ENCODE peak calls at places on chromosomes 5 and 9, in eight cellular contexts. One of them, this sample, is unnamed.

GRCh38 chr5:140926903-140927573 is 939 bp downstream of the PCDHAC1 start:
- DNase-seq in GM23248: peak; percentile 37
- DNase-seq in hepatocyte: peak; percentile 64
- DNase-seq in GM12878: no peak
- DNase-seq in OCI-LY7: no peak
- DNase-seq in H9: peak; percentile 61
- DNase-seq in mammary epithelial cell: no peak
- DNase-seq in MM.1S: no peak
- DNase-seq in this sample: peak; percentile 8

GRCh38 chr9:2241461-2241874 is 226.3 kb downstream of the SMARCA2 start:
- DNase-seq in GM23248: peak; percentile 61
- DNase-seq in hepatocyte: peak; percentile 72
- DNase-seq in GM12878: no peak
- DNase-seq in OCI-LY7: peak; percentile 20
- DNase-seq in H9: peak; percentile 92
- DNase-seq in mammary epithelial cell: no peak
- DNase-seq in MM.1S: peak; percentile 23
- DNase-seq in this sample: peak; percentile 93

GRCh38 chr5:73327908-73328455 is 120.6 kb downstream of the FOXD1 start:
- DNase-seq in GM23248: peak; percentile 73
- DNase-seq in hepatocyte: no peak
- DNase-seq in GM12878: no peak
- DNase-seq in OCI-LY7: no peak
- DNase-seq in H9: no peak
- DNase-seq in mammary epithelial cell: peak; percentile 55
- DNase-seq in MM.1S: no peak
- DNase-seq in this sample: no peak

GRCh38 chr5:1211701-1212100 is 10.3 kb downstream of the SLC6A19 start:
- DNase-seq in GM23248: no peak
- DNase-seq in hepatocyte: no peak
- DNase-seq in GM12878: no peak
- DNase-seq in OCI-LY7: no peak
- DNase-seq in H9: no peak
- DNase-seq in mammary epithelial cell: no peak
- DNase-seq in MM.1S: no peak
- DNase-seq in this sample: no peak

GRCh38 chr9:33221568-33221884 is 18.4 kb upstream of the SPINK4 start:
- DNase-seq in GM23248: no peak
- DNase-seq in hepatocyte: no peak
- DNase-seq in GM12878: no peak
- DNase-seq in OCI-LY7: no peak
- DNase-seq in H9: no peak
- DNase-seq in mammary epithelial cell: no peak
- DNase-seq in MM.1S: no peak
- DNase-seq in this sample: no peak

GRCh38 chr5:77232959-77233358 is 22.5 kb downstream of the PDE8B start:
- DNase-seq in GM23248: peak; percentile 17
- DNase-seq in hepatocyte: no peak
- DNase-seq in GM12878: no peak
- DNase-seq in OCI-LY7: no peak
- DNase-seq in H9: no peak
- DNase-seq in mammary epithelial cell: no peak
- DNase-seq in MM.1S: no peak
- DNase-seq in this sample: no peak

GRCh38 chr5:1406681-1407640 is 38.3 kb downstream of the SLC6A3 start:
- DNase-seq in GM23248: no peak
- DNase-seq in hepatocyte: no peak
- DNase-seq in GM12878: no peak
- DNase-seq in OCI-LY7: no peak
- DNase-seq in H9: no peak
- DNase-seq in mammary epithelial cell: no peak
- DNase-seq in MM.1S: no peak
- DNase-seq in this sample: no peak

GRCh38 chr5:120088831-120089230 is 375.3 kb upstream of the PRR16 start:
- DNase-seq in GM23248: no peak
- DNase-seq in hepatocyte: no peak
- DNase-seq in GM12878: no peak
- DNase-seq in OCI-LY7: no peak
- DNase-seq in H9: no peak
- DNase-seq in mammary epithelial cell: no peak
- DNase-seq in MM.1S: no peak
- DNase-seq in this sample: no peak

GRCh38 chr5:89988998-89989690 is 420.4 kb downstream of the CETN3 start:
- DNase-seq in GM23248: peak; percentile 47
- DNase-seq in hepatocyte: no peak
- DNase-seq in GM12878: no peak
- DNase-seq in OCI-LY7: no peak
- DNase-seq in H9: no peak
- DNase-seq in mammary epithelial cell: no peak
- DNase-seq in MM.1S: no peak
- DNase-seq in this sample: peak; percentile 15

GRCh38 chr5:35789732-35790461 is 66.8 kb upstream of the IL7R start:
- DNase-seq in GM23248: peak; percentile 73
- DNase-seq in hepatocyte: no peak
- DNase-seq in GM12878: no peak
- DNase-seq in OCI-LY7: no peak
- DNase-seq in H9: no peak
- DNase-seq in mammary epithelial cell: no peak
- DNase-seq in MM.1S: no peak
- DNase-seq in this sample: no peak

GRCh38 chr5:122463221-122463620 is 151.2 kb downstream of the SNCAIP start:
- DNase-seq in GM23248: peak; percentile 36
- DNase-seq in hepatocyte: no peak
- DNase-seq in GM12878: no peak
- DNase-seq in OCI-LY7: no peak
- DNase-seq in H9: no peak
- DNase-seq in mammary epithelial cell: no peak
- DNase-seq in MM.1S: peak; percentile 36
- DNase-seq in this sample: peak; percentile 89

GRCh38 chr9:128323192-128323730 is 622 bp downstream of the COQ4 start:
- DNase-seq in GM23248: peak; percentile 74
- DNase-seq in hepatocyte: no peak
- DNase-seq in GM12878: no peak
- DNase-seq in OCI-LY7: no peak
- DNase-seq in H9: no peak
- DNase-seq in mammary epithelial cell: no peak
- DNase-seq in MM.1S: no peak
- DNase-seq in this sample: peak; percentile 63

GRCh38 chr9:113274474-113275146 is 762 bp downstream of the CDC26 start:
- DNase-seq in GM23248: peak; percentile 82
- DNase-seq in hepatocyte: peak; percentile 86
- DNase-seq in GM12878: peak; percentile 35
- DNase-seq in OCI-LY7: peak; percentile 78
- DNase-seq in H9: no peak
- DNase-seq in mammary epithelial cell: peak; percentile 43
- DNase-seq in MM.1S: peak; percentile 74
- DNase-seq in this sample: peak; percentile 76

GRCh38 chr5:547086-547924 is 23.1 kb upstream of the SLC9A3 start:
- DNase-seq in GM23248: no peak
- DNase-seq in hepatocyte: no peak
- DNase-seq in GM12878: no peak
- DNase-seq in OCI-LY7: no peak
- DNase-seq in H9: no peak
- DNase-seq in mammary epithelial cell: peak; percentile 21
- DNase-seq in MM.1S: no peak
- DNase-seq in this sample: no peak

GRCh38 chr5:123881791-123882244 is 369.8 kb downstream of the CSNK1G3 start:
- DNase-seq in GM23248: peak; percentile 39
- DNase-seq in hepatocyte: no peak
- DNase-seq in GM12878: no peak
- DNase-seq in OCI-LY7: no peak
- DNase-seq in H9: no peak
- DNase-seq in mammary epithelial cell: peak; percentile 1
- DNase-seq in MM.1S: no peak
- DNase-seq in this sample: peak; percentile 81

GRCh38 chr5:179284751-179285191 is 60.5 kb downstream of the ADAMTS2 start:
- DNase-seq in GM23248: no peak
- DNase-seq in hepatocyte: no peak
- DNase-seq in GM12878: no peak
- DNase-seq in OCI-LY7: no peak
- DNase-seq in H9: no peak
- DNase-seq in mammary epithelial cell: no peak
- DNase-seq in MM.1S: no peak
- DNase-seq in this sample: no peak

GRCh38 chr5:65825388-65826328 is 100.7 kb upstream of the ERBIN start:
- DNase-seq in GM23248: no peak
- DNase-seq in hepatocyte: peak; percentile 26
- DNase-seq in GM12878: peak; percentile 77
- DNase-seq in OCI-LY7: peak; percentile 25
- DNase-seq in H9: no peak
- DNase-seq in mammary epithelial cell: no peak
- DNase-seq in MM.1S: peak; percentile 46
- DNase-seq in this sample: no peak

GRCh38 chr5:155368490-155368889 is 354.9 kb downstream of the KIF4B start:
- DNase-seq in GM23248: no peak
- DNase-seq in hepatocyte: no peak
- DNase-seq in GM12878: no peak
- DNase-seq in OCI-LY7: no peak
- DNase-seq in H9: no peak
- DNase-seq in mammary epithelial cell: peak; percentile 46
- DNase-seq in MM.1S: no peak
- DNase-seq in this sample: no peak

GRCh38 chr5:157575096-157575872 is at the start of gene ADAM19:
- DNase-seq in GM23248: peak; percentile 80
- DNase-seq in hepatocyte: peak; percentile 75
- DNase-seq in GM12878: no peak
- DNase-seq in OCI-LY7: peak; percentile 75
- DNase-seq in H9: no peak
- DNase-seq in mammary epithelial cell: peak; percentile 66
- DNase-seq in MM.1S: no peak
- DNase-seq in this sample: peak; percentile 54

GRCh38 chr9:76615149-76615548 is 149.1 kb upstream of the PCA3 start:
- DNase-seq in GM23248: no peak
- DNase-seq in hepatocyte: peak; percentile 70
- DNase-seq in GM12878: no peak
- DNase-seq in OCI-LY7: no peak
- DNase-seq in H9: no peak
- DNase-seq in mammary epithelial cell: no peak
- DNase-seq in MM.1S: no peak
- DNase-seq in this sample: peak; percentile 29

GRCh38 chr5:108168915-108169314 is 213.0 kb downstream of the FBXL17 start:
- DNase-seq in GM23248: no peak
- DNase-seq in hepatocyte: no peak
- DNase-seq in GM12878: no peak
- DNase-seq in OCI-LY7: no peak
- DNase-seq in H9: no peak
- DNase-seq in mammary epithelial cell: peak; percentile 4
- DNase-seq in MM.1S: no peak
- DNase-seq in this sample: no peak

GRCh38 chr9:123438321-123438720 is 82.3 kb downstream of the CRB2 start:
- DNase-seq in GM23248: no peak
- DNase-seq in hepatocyte: no peak
- DNase-seq in GM12878: no peak
- DNase-seq in OCI-LY7: no peak
- DNase-seq in H9: peak; percentile 24
- DNase-seq in mammary epithelial cell: no peak
- DNase-seq in MM.1S: no peak
- DNase-seq in this sample: peak; percentile 21
- H2AFZ ChIP-seq in GM23248: no peak overlapping the region
- H2AFZ ChIP-seq in hepatocyte: no peak overlapping the region
- H2AFZ ChIP-seq in GM12878: no peak overlapping the region
- H2AFZ ChIP-seq in OCI-LY7: no peak overlapping the region
- H2AFZ ChIP-seq in H9: no peak overlapping the region
- H2AFZ ChIP-seq in mammary epithelial cell: no peak overlapping the region
- H2AFZ ChIP-seq in MM.1S: no peak overlapping the region
- H2AFZ ChIP-seq in this sample: no peak overlapping the region

GRCh38 chr5:136055612-136056302 is 27.0 kb downstream of the TGFBI start:
- DNase-seq in GM23248: no peak
- DNase-seq in hepatocyte: no peak
- DNase-seq in GM12878: no peak
- DNase-seq in OCI-LY7: no peak
- DNase-seq in H9: no peak
- DNase-seq in mammary epithelial cell: no peak
- DNase-seq in MM.1S: no peak
- DNase-seq in this sample: no peak

GRCh38 chr5:136057401-136057951 is 28.7 kb downstream of the TGFBI start:
- DNase-seq in GM23248: peak; percentile 43
- DNase-seq in hepatocyte: no peak
- DNase-seq in GM12878: no peak
- DNase-seq in OCI-LY7: no peak
- DNase-seq in H9: no peak
- DNase-seq in mammary epithelial cell: no peak
- DNase-seq in MM.1S: no peak
- DNase-seq in this sample: peak; percentile 91

GRCh38 chr5:136056771-136057335 is 28.1 kb downstream of the TGFBI start:
- DNase-seq in GM23248: peak; percentile 39
- DNase-seq in hepatocyte: no peak
- DNase-seq in GM12878: no peak
- DNase-seq in OCI-LY7: no peak
- DNase-seq in H9: no peak
- DNase-seq in mammary epithelial cell: no peak
- DNase-seq in MM.1S: no peak
- DNase-seq in this sample: no peak

GRCh38 chr5:136058031-136058971 is 29.5 kb downstream of the TGFBI start:
- DNase-seq in GM23248: peak; percentile 96
- DNase-seq in hepatocyte: peak; percentile 93
- DNase-seq in GM12878: no peak
- DNase-seq in OCI-LY7: no peak
- DNase-seq in H9: peak; percentile 60
- DNase-seq in mammary epithelial cell: peak; percentile 80
- DNase-seq in MM.1S: no peak
- DNase-seq in this sample: peak; percentile 100

DNA sequence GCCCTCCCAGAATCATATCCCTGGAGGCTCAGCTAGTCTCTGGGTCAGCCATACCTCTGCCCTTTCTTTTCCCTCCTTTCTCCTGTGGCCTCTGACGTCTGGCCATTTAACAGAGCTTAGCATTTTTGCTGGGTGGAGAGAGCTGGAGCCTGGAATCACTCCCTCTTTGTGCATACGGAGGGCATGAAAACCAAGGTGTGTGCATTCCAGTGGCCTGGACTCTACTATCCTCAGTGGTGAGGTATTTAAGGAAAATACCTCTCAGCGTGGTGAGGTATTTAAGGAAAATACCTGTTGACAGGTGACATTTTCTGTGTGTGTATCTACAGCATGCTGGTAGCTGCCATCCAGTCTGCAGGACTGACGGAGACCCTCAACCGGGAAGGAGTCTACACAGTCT is 27.5 kb downstream of the TGFBI start:
- DNase-seq in GM23248: no peak
- DNase-seq in hepatocyte: no peak
- DNase-seq in GM12878: no peak
- DNase-seq in OCI-LY7: no peak
- DNase-seq in H9: no peak
- DNase-seq in mammary epithelial cell: no peak
- DNase-seq in MM.1S: no peak
- DNase-seq in this sample: no peak
- H3K4me1 ChIP-seq in GM23248: peaks cover 80% of the 10 kb centered on the region
- H3K4me1 ChIP-seq in hepatocyte: peaks cover 59% of the 10 kb centered on the region
- H3K4me1 ChIP-seq in GM12878: no peaks in the 10 kb centered on the region
- H3K4me1 ChIP-seq in OCI-LY7: no peaks in the 10 kb centered on the region
- H3K4me1 ChIP-seq in H9: no peaks in the 10 kb centered on the region
- H3K4me1 ChIP-seq in mammary epithelial cell: peaks cover 43% of the 10 kb centered on the region
- H3K4me1 ChIP-seq in MM.1S: no peaks in the 10 kb centered on the region
- H3K4me1 ChIP-seq in this sample: peaks cover 47% of the 10 kb centered on the region

GRCh38 chr5:43396762-43397304 is 15.4 kb downstream of the CCL28 start:
- DNase-seq in GM23248: peak; percentile 62
- DNase-seq in hepatocyte: peak; percentile 22
- DNase-seq in GM12878: peak; percentile 17
- DNase-seq in OCI-LY7: no peak
- DNase-seq in H9: peak; percentile 35
- DNase-seq in mammary epithelial cell: peak; percentile 60
- DNase-seq in MM.1S: peak; percentile 11
- DNase-seq in this sample: peak; percentile 21
- H2AFZ ChIP-seq in GM23248: peak overlapping the region; percentile 92
- H2AFZ ChIP-seq in hepatocyte: no peak overlapping the region
- H2AFZ ChIP-seq in GM12878: peak overlapping the region; percentile 94
- H2AFZ ChIP-seq in OCI-LY7: no peak overlapping the region
- H2AFZ ChIP-seq in H9: no peak overlapping the region
- H2AFZ ChIP-seq in mammary epithelial cell: peak overlapping the region; percentile 99
- H2AFZ ChIP-seq in MM.1S: peak overlapping the region; percentile 70
- H2AFZ ChIP-seq in this sample: peak overlapping the region; percentile 91

GRCh38 chr9:111872886-111873285 is 23.7 kb upstream of the UGCG start:
- DNase-seq in GM23248: no peak
- DNase-seq in hepatocyte: peak; percentile 19
- DNase-seq in GM12878: no peak
- DNase-seq in OCI-LY7: no peak
- DNase-seq in H9: no peak
- DNase-seq in mammary epithelial cell: no peak
- DNase-seq in MM.1S: no peak
- DNase-seq in this sample: no peak
- H3K4me1 ChIP-seq in GM23248: no peaks in the 10 kb centered on the region
- H3K4me1 ChIP-seq in hepatocyte: peaks cover 6% of the 10 kb centered on the region
- H3K4me1 ChIP-seq in GM12878: peaks cover 8% of the 10 kb centered on the region
- H3K4me1 ChIP-seq in OCI-LY7: no peaks in the 10 kb centered on the region
- H3K4me1 ChIP-seq in H9: peaks cover 11% of the 10 kb centered on the region
- H3K4me1 ChIP-seq in mammary epithelial cell: peaks cover 26% of the 10 kb centered on the region
- H3K4me1 ChIP-seq in MM.1S: no peaks in the 10 kb centered on the region
- H3K4me1 ChIP-seq in this sample: no peaks in the 10 kb centered on the region

This sample was measured in fibroblast of lung.